ENCODE peak calls at places on chromosomes 5 and 9, in seven cellular contexts. I, Z, L, E, H, D and R are unnamed samples.

GRCh38 chr5:117326997-117327396 is 752.4 kb upstream of the SEMA6A start:
- DNase-seq in I (no peak), Z (no peak), L (no peak), E (no peak), H (no peak), D (no peak), R (no peak)

GRCh38 chr5:173645437-173645807 is 29.0 kb upstream of the BOD1 start:
- DNase-seq in I (no peak), Z (no peak), L (no peak), E (no peak), H (no peak), D (no peak), R (no peak)

GRCh38 chr5:9344751-9345240 is 201.1 kb downstream of the SEMA5A start:
- DNase-seq in I (no peak), Z (no peak), L (no peak), E (no peak), H (no peak), D (no peak), R (no peak)

GRCh38 chr9:119268985-119269384 is 100.2 kb downstream of the BRINP1 start:
- DNase-seq in I (no peak), Z (no peak), L (no peak), E (no peak), H (no peak), D (no peak), R (no peak)

GRCh38 chr9:134716067-134716466 is 74.5 kb downstream of the COL5A1 start:
- DNase-seq in I (no peak), Z (no peak), L (no peak), E (no peak), H (no peak), D (no peak), R (no peak)

GRCh38 chr5:173638631-173639030 is 22.2 kb upstream of the BOD1 start:
- DNase-seq in I (no peak), Z (no peak), L (no peak), E (no peak), H (no peak), D (no peak), R (no peak)

GRCh38 chr9:107815782-107816181 is 326.2 kb upstream of the KLF4 start:
- DNase-seq in I (no peak), Z (no peak), L (no peak), E (no peak), H (no peak), D (no peak), R (no peak)

GRCh38 chr5:97538916-97539315 is 355.9 kb upstream of the RIOK2 start:
- DNase-seq in I (no peak), Z (no peak), L (no peak), E (no peak), H (no peak), D (no peak), R (no peak)

GRCh38 chr5:173453167-173453566 is 125.0 kb upstream of the STC2 start:
- DNase-seq in I (no peak), Z (no peak), L (no peak), E (no peak), H (no peak), D (no peak), R (no peak)

GRCh38 chr5:1417586-1418225 is 27.5 kb downstream of the SLC6A3 start:
- DNase-seq in I (no peak), Z (no peak), L (no peak), E (peak; percentile 1), H (no peak), D (no peak), R (peak; percentile 43)

GRCh38 chr9:3330792-3331420 is 194.9 kb downstream of the RFX3 start:
- DNase-seq in I (no peak), Z (no peak), L (no peak), E (no peak), H (no peak), D (no peak), R (no peak)

GRCh38 chr9:138048184-138048583 is 170.6 kb downstream of the CACNA1B start:
- DNase-seq in I (no peak), Z (no peak), L (no peak), E (no peak), H (no peak), D (no peak), R (no peak)

GRCh38 chr5:148932355-148932935 is 106.0 kb downstream of the ADRB2 start:
- DNase-seq in I (no peak), Z (no peak), L (no peak), E (no peak), H (peak; percentile 38), D (no peak), R (no peak)

GRCh38 chr5:83577036-83577636 is 105.6 kb downstream of the VCAN start:
- DNase-seq in I (no peak), Z (no peak), L (no peak), E (no peak), H (peak; percentile 82), D (no peak), R (no peak)

GRCh38 chr9:5002811-5003210 is 17.7 kb downstream of the JAK2 start:
- DNase-seq in I (no peak), Z (no peak), L (no peak), E (no peak), H (no peak), D (no peak), R (no peak)

GRCh38 chr5:9782806-9783560 is 152.8 kb upstream of the TAS2R1 start:
- DNase-seq in I (no peak), Z (no peak), L (no peak), E (no peak), H (peak; percentile 65), D (no peak), R (no peak)

GRCh38 chr9:137163101-137163661 is 6.7 kb downstream of the LRRC26 start:
- DNase-seq in I (no peak), Z (no peak), L (no peak), E (no peak), H (no peak), D (no peak), R (no peak)

DNA sequence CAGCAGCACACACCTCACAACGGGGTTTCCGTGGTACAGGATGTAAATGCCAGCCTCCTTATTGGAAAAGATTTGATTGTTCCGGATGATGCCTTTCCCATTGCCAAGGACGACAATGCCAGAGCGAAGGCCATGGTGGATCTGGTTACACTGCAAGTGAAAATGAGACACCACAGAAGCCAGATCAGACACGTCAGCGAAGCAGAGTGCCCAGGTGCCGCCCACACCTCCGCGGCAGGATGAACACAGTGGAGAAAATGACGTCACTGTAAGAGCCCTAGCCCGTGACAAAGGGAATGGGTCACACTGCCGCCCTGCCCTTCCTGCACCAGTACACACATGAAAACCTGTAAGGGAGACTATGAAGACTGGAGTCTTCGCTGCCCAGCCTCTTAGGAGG is 43.4 kb downstream of the POLR1E start:
- DNase-seq in I (peak; percentile 52), Z (peak; percentile 77), L (no peak), E (no peak), H (peak; percentile 19), D (no peak), R (no peak)
- H3K27ac ChIP-seq in I (peak overlapping the region; percentile 53), Z (peak overlapping the region; percentile 62), L (no peak overlapping the region), E (no peak overlapping the region), H (no peak overlapping the region), D (no peak overlapping the region), R (no peak overlapping the region)

GRCh38 chr9:114401344-114401743 is 13.6 kb upstream of the AKNA start:
- DNase-seq in I (no peak), Z (no peak), L (no peak), E (no peak), H (peak; percentile 77), D (no peak), R (no peak)
- H3K4me1 ChIP-seq in I (peaks cover 20% of the 10 kb centered on the region), Z (peaks cover 26% of the 10 kb centered on the region), L (peaks cover 11% of the 10 kb centered on the region), E (peaks cover 18% of the 10 kb centered on the region), H (no peaks in the 10 kb centered on the region), D (peaks cover 44% of the 10 kb centered on the region), R (no peaks in the 10 kb centered on the region)

GRCh38 chr5:31941356-31941755 is 232.8 kb downstream of the GOLPH3 start:
- DNase-seq in I (no peak), Z (no peak), L (no peak), E (no peak), H (no peak), D (no peak), R (no peak)

GRCh38 chr5:31937703-31938102 is 236.4 kb downstream of the GOLPH3 start:
- DNase-seq in I (no peak), Z (no peak), L (no peak), E (no peak), H (no peak), D (no peak), R (no peak)

GRCh38 chr5:31944683-31945445 is 229.3 kb downstream of the GOLPH3 start:
- DNase-seq in I (no peak), Z (no peak), L (no peak), E (no peak), H (no peak), D (no peak), R (no peak)

GRCh38 chr5:31939151-31939550 is 235.0 kb downstream of the GOLPH3 start:
- DNase-seq in I (no peak), Z (no peak), L (no peak), E (no peak), H (no peak), D (no peak), R (no peak)

DNA sequence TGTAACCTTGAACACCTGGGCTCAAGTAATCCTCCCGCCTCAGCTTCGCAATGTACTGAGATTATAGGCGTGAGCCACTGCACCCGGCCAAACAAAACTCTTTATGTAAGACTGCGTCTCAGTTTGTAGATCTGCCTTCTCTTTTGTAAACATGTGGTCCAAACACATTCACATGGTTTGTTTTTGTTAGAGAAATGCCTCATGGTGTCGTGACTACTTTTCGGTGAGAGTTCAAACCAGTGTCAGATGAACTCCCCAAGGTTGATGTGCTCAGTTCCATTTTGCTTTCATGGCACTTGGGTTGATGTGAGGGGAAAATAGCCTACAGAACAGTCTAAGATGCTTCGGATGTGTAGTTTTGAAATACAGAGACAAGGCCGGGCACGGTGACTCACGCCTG is 231.6 kb downstream of the GOLPH3 start:
- DNase-seq in I (no peak), Z (no peak), L (no peak), E (no peak), H (no peak), D (no peak), R (no peak)
- H3K27ac ChIP-seq in I (no peak overlapping the region), Z (no peak overlapping the region), L (no peak overlapping the region), E (no peak overlapping the region), H (no peak overlapping the region), D (peak overlapping the region; percentile 87), R (no peak overlapping the region)

GRCh38 chr5:179821298-179822058 is 773 bp downstream of the SQSTM1 start:
- DNase-seq in I (peak; percentile 88), Z (peak; percentile 87), L (peak; percentile 90), E (peak; percentile 97), H (peak; percentile 98), D (peak; percentile 71), R (peak; percentile 99)

GRCh38 chr5:179818746-179819295 is 1.9 kb upstream of the SQSTM1 start:
- DNase-seq in I (peak; percentile 86), Z (peak; percentile 81), L (peak; percentile 88), E (peak; percentile 95), H (peak; percentile 96), D (peak; percentile 82), R (peak; percentile 99)

GRCh38 chr5:179819296-179820126 is 1.2 kb upstream of the SQSTM1 start:
- DNase-seq in I (peak; percentile 36), Z (peak; percentile 30), L (peak; percentile 42), E (peak; percentile 61), H (peak; percentile 67), D (no peak), R (peak; percentile 91)

GRCh38 chr5:179820483-179821297 is at the start of gene SQSTM1:
- DNase-seq in I (peak; percentile 72), Z (peak; percentile 84), L (no peak), E (peak; percentile 87), H (peak; percentile 85), D (no peak), R (peak; percentile 91)

DNA sequence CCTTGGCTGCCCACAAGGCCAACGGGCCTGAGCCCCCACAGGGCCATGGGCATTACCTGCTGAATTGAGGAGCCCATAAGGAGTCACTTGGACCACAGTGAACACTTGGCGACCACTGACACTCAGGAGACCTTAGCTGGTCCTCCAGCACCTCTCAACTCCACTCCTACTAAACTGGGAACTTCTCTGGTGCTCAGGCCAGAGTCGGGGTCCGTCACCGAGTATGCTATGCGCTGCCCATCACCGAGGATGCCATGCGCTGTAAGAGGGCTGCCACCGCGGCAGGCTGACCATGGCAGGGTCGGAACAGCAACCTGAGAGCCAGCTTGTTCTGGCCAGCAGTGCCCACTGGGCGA is 600 bp upstream of the SQSTM1 start:
- DNase-seq in I (no peak), Z (no peak), L (no peak), E (no peak), H (no peak), D (no peak), R (no peak)
- H3K4me1 ChIP-seq in I (peaks cover 36% of the 10 kb centered on the region), Z (peaks cover 53% of the 10 kb centered on the region), L (peaks cover 53% of the 10 kb centered on the region), E (peaks cover 84% of the 10 kb centered on the region), H (peaks cover 49% of the 10 kb centered on the region), D (peaks cover 81% of the 10 kb centered on the region), R (no peaks in the 10 kb centered on the region)